ENCODE peak calls at places on chromosomes 3 and 15, in five cellular contexts. One of them, this sample, is unnamed.
A peak's percentile ranks its signal among the peaks of the same experiment; 100 is the strongest.

GRCh38 chr3:49554639-49555265 is 475 bp downstream of the BSN start:
- DNase-seq in A549: no peak
- DNase-seq in adrenal gland: peak; percentile 69
- DNase-seq in GM12878: no peak
- DNase-seq in breast epithelium: no peak
- DNase-seq in this sample: peak; percentile 64

GRCh38 chr3:74465652-74466415 is 148.6 kb downstream of the CNTN3 start:
- DNase-seq in GM12878: no peak
- DNase-seq in breast epithelium: no peak
- DNase-seq in A549: no peak
- DNase-seq in adrenal gland: no peak
- DNase-seq in this sample: no peak

GRCh38 chr15:62545392-62546227 is 380.5 kb upstream of the C2CD4B start:
- DNase-seq in GM12878: no peak
- DNase-seq in adrenal gland: no peak
- DNase-seq in breast epithelium: peak; percentile 58
- DNase-seq in A549: no peak
- DNase-seq in this sample: peak; percentile 79

GRCh38 chr15:68186671-68187397 is 18.3 kb downstream of the CALML4 start:
- DNase-seq in A549: no peak
- DNase-seq in GM12878: no peak
- DNase-seq in breast epithelium: no peak
- DNase-seq in adrenal gland: no peak
- DNase-seq in this sample: no peak

GRCh38 chr15:97200161-97200560 is 760.3 kb upstream of the ARRDC4 start:
- DNase-seq in GM12878: no peak
- DNase-seq in A549: no peak
- DNase-seq in breast epithelium: no peak
- DNase-seq in adrenal gland: no peak
- DNase-seq in this sample: no peak

GRCh38 chr3:167992384-167992783 is 103.3 kb downstream of the GOLIM4 start:
- DNase-seq in GM12878: no peak
- DNase-seq in adrenal gland: no peak
- DNase-seq in A549: no peak
- DNase-seq in breast epithelium: no peak
- DNase-seq in this sample: no peak

GRCh38 chr3:117788086-117788485 is 1078.5 kb downstream of the TUSC7 start:
- DNase-seq in A549: peak; percentile 3
- DNase-seq in adrenal gland: peak; percentile 66
- DNase-seq in GM12878: no peak
- DNase-seq in breast epithelium: no peak
- DNase-seq in this sample: no peak

GRCh38 chr3:132545471-132545870 is 51.6 kb upstream of the ACKR4 start:
- DNase-seq in A549: no peak
- DNase-seq in GM12878: no peak
- DNase-seq in breast epithelium: no peak
- DNase-seq in adrenal gland: no peak
- DNase-seq in this sample: no peak

GRCh38 chr15:92244703-92245102 is 149.0 kb upstream of the ST8SIA2 start:
- DNase-seq in breast epithelium: no peak
- DNase-seq in A549: no peak
- DNase-seq in adrenal gland: no peak
- DNase-seq in GM12878: no peak
- DNase-seq in this sample: no peak

GRCh38 chr15:69586721-69587120 is 134.1 kb downstream of the RPLP1 start:
- DNase-seq in A549: no peak
- DNase-seq in adrenal gland: no peak
- DNase-seq in GM12878: no peak
- DNase-seq in breast epithelium: no peak
- DNase-seq in this sample: no peak

GRCh38 chr3:83063457-83063856 is 1302.0 kb upstream of the GBE1 start:
- DNase-seq in adrenal gland: no peak
- DNase-seq in GM12878: no peak
- DNase-seq in A549: no peak
- DNase-seq in breast epithelium: no peak
- DNase-seq in this sample: no peak

GRCh38 chr3:157429703-157430102 is 6.9 kb upstream of the PTX3 start:
- DNase-seq in GM12878: no peak
- DNase-seq in breast epithelium: no peak
- DNase-seq in A549: no peak
- DNase-seq in adrenal gland: no peak
- DNase-seq in this sample: no peak

GRCh38 chr15:40045572-40046217 is 6.7 kb upstream of the SRP14 start:
- DNase-seq in GM12878: no peak
- DNase-seq in adrenal gland: no peak
- DNase-seq in A549: no peak
- DNase-seq in breast epithelium: no peak
- DNase-seq in this sample: no peak

GRCh38 chr3:136276049-136276755 is 26.1 kb downstream of the PCCB start:
- DNase-seq in adrenal gland: no peak
- DNase-seq in A549: no peak
- DNase-seq in GM12878: no peak
- DNase-seq in breast epithelium: no peak
- DNase-seq in this sample: no peak

GRCh38 chr3:37202035-37202434 is 27.7 kb upstream of the LRRFIP2 start:
- DNase-seq in adrenal gland: no peak
- DNase-seq in GM12878: no peak
- DNase-seq in breast epithelium: no peak
- DNase-seq in A549: no peak
- DNase-seq in this sample: no peak

GRCh38 chr15:97868964-97869363 is 91.5 kb upstream of the ARRDC4 start:
- DNase-seq in adrenal gland: no peak
- DNase-seq in breast epithelium: no peak
- DNase-seq in GM12878: no peak
- DNase-seq in A549: no peak
- DNase-seq in this sample: no peak

GRCh38 chr3:26631385-26631738 is 8.8 kb downstream of the LRRC3B start:
- DNase-seq in breast epithelium: no peak
- DNase-seq in GM12878: no peak
- DNase-seq in A549: no peak
- DNase-seq in adrenal gland: no peak
- DNase-seq in this sample: no peak

GRCh38 chr3:171282041-171282440 is 178.2 kb downstream of the TNIK start:
- DNase-seq in A549: no peak
- DNase-seq in adrenal gland: peak; percentile 51
- DNase-seq in breast epithelium: no peak
- DNase-seq in GM12878: no peak
- DNase-seq in this sample: no peak

GRCh38 chr3:177536873-177537272 is 339.6 kb upstream of the TBL1XR1 start:
- DNase-seq in adrenal gland: no peak
- DNase-seq in GM12878: no peak
- DNase-seq in A549: no peak
- DNase-seq in breast epithelium: no peak
- DNase-seq in this sample: no peak

GRCh38 chr15:57647791-57648130 is 56.1 kb downstream of the MYZAP start:
- DNase-seq in A549: no peak
- DNase-seq in breast epithelium: no peak
- DNase-seq in adrenal gland: peak; percentile 43
- DNase-seq in GM12878: no peak
- DNase-seq in this sample: no peak

GRCh38 chr3:189392969-189393368 is 221.2 kb downstream of the TPRG1 start:
- DNase-seq in breast epithelium: no peak
- DNase-seq in GM12878: no peak
- DNase-seq in A549: peak; percentile 94
- DNase-seq in adrenal gland: no peak
- DNase-seq in this sample: peak; percentile 62

GRCh38 chr3:136186850-136187249 is 9.3 kb downstream of the MSL2 start:
- DNase-seq in GM12878: no peak
- DNase-seq in adrenal gland: no peak
- DNase-seq in breast epithelium: no peak
- DNase-seq in A549: no peak
- DNase-seq in this sample: no peak

GRCh38 chr3:20682573-20682972 is 496.6 kb upstream of the SGO1 start:
- DNase-seq in breast epithelium: no peak
- DNase-seq in adrenal gland: no peak
- DNase-seq in GM12878: no peak
- DNase-seq in A549: no peak
- DNase-seq in this sample: no peak

GRCh38 chr15:88089019-88089603 is 167.4 kb downstream of the NTRK3 start:
- DNase-seq in adrenal gland: no peak
- DNase-seq in GM12878: no peak
- DNase-seq in A549: no peak
- DNase-seq in breast epithelium: no peak
- DNase-seq in this sample: no peak

GRCh38 chr15:49985463-49985862 is 133.6 kb downstream of the ATP8B4 start:
- DNase-seq in GM12878: no peak
- DNase-seq in breast epithelium: no peak
- DNase-seq in adrenal gland: no peak
- DNase-seq in A549: no peak
- DNase-seq in this sample: no peak

GRCh38 chr15:29885183-29885582 is 62.9 kb upstream of the TJP1 start:
- DNase-seq in breast epithelium: no peak
- DNase-seq in GM12878: no peak
- DNase-seq in adrenal gland: no peak
- DNase-seq in A549: no peak
- DNase-seq in this sample: no peak

GRCh38 chr3:44555753-44556152 is 760 bp downstream of the ZKSCAN7 start:
- DNase-seq in GM12878: no peak
- DNase-seq in A549: no peak
- DNase-seq in breast epithelium: no peak
- DNase-seq in adrenal gland: no peak
- DNase-seq in this sample: no peak

GRCh38 chr3:69352305-69353087 is 33.4 kb downstream of the FRMD4B start:
- DNase-seq in GM12878: no peak
- DNase-seq in breast epithelium: no peak
- DNase-seq in adrenal gland: no peak
- DNase-seq in A549: no peak
- DNase-seq in this sample: no peak

GRCh38 chr3:69357196-69357595 is 28.7 kb downstream of the FRMD4B start:
- DNase-seq in GM12878: no peak
- DNase-seq in adrenal gland: no peak
- DNase-seq in A549: no peak
- DNase-seq in breast epithelium: no peak
- DNase-seq in this sample: no peak

GRCh38 chr3:69353088-69353478 is 32.8 kb downstream of the FRMD4B start:
- DNase-seq in breast epithelium: no peak
- DNase-seq in A549: no peak
- DNase-seq in GM12878: no peak
- DNase-seq in adrenal gland: no peak
- DNase-seq in this sample: no peak

GRCh38 chr3:69354948-69355347 is 30.9 kb downstream of the FRMD4B start:
- DNase-seq in GM12878: no peak
- DNase-seq in breast epithelium: no peak
- DNase-seq in adrenal gland: no peak
- DNase-seq in A549: no peak
- DNase-seq in this sample: no peak

DNA sequence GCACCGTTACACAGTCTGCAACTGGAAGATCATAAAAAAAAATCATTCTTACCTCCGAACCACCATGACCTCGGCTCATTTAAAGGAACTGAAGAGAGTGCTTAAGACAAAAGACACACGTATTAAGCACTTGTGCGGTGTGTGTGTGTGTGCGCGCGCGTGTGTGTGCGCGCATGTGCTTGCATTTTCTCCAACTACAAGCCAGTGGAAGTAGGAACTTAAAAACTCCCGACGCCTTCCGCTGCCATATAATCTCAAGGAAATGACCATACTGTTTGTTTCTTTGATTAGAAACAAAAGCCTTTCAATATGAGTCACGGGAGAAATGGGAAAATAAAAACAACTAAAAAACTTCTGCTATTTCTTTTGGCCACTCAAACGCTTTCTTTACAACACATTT is 32.4 kb downstream of the FRMD4B start:
- DNase-seq in GM12878: no peak
- DNase-seq in A549: no peak
- DNase-seq in adrenal gland: no peak
- DNase-seq in breast epithelium: no peak
- DNase-seq in this sample: no peak
- TF ChIP-seq POLR2A in GM12878: no peak
- TF ChIP-seq POLR2A in A549: no peak
- TF ChIP-seq POLR2A in adrenal gland: peak; percentile 8
- TF ChIP-seq POLR2A in breast epithelium: no peak
- TF ChIP-seq POLR2A in this sample: no peak

DNA sequence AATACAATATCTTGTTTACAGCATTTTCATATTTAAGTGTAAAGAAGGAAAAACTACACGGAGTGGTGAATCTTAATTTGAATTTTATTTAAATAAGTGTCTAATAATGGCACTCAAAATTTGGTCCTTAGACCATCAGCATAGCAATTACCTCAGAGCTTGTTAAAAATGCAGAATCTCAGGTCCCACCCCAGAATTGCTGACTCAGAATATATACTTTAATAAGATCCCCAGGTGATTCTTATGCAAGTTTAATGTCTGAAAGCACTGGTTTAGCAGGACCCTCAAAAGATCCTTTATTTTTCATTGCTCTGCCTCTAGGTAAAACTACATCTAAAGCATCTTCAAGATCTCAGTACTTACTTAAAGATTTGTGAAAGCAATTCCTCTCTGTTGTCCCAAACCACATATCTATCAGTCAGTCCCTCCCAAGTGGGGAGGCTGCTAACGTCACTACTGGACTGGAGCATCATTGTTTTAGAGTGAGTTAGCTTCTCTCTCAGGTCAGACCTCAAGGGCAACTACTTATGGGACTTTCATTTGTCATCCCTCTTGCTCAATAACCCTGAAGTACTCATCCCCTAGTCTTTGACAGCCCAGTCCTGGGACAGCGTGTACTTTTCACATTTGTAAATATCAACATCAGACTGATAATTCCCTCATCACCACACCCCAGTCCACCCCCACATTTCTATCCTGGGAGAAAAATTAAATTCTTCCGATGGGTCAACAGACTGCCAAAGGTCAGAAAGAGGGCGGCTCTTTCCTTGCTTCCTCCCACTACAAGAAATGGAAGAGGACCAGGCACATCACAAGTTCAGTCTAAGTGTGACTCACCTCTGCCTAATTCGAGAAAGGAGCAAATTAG is 76.7 kb downstream of the CBLB start:
- DNase-seq in breast epithelium: no peak
- DNase-seq in A549: peak; percentile 90
- DNase-seq in adrenal gland: peak; percentile 66
- DNase-seq in GM12878: no peak
- DNase-seq in this sample: peak; percentile 89
- H3K4me1 ChIP-seq in breast epithelium: no peaks in the 10 kb centered on the region
- H3K4me1 ChIP-seq in A549: peaks cover 38% of the 10 kb centered on the region
- H3K4me1 ChIP-seq in adrenal gland: peaks cover 4% of the 10 kb centered on the region
- H3K4me1 ChIP-seq in GM12878: no peaks in the 10 kb centered on the region
- H3K4me1 ChIP-seq in this sample: peaks cover 18% of the 10 kb centered on the region

DNA sequence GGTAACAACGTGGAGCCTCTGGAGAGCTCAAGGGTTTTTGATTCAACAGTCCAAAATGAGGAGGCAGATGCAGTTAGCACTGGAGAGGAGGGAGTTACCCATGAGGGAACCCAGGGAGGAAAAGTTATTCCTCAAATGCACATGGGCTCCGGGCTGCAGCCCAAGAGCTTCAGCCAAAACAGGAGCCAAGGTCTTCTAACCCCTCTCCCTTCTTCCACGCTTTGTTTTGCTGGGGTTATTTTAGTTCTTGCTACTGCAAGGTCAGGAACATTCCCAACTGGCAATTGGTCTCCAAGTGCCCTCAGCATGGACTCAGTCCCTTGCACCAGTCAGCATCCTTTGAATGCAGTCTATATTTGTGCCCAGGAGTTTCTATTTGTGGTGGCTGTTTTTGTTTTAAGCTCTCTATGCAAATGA is 90.0 kb downstream of the TGFBR2 start:
- DNase-seq in adrenal gland: peak; percentile 34
- DNase-seq in A549: no peak
- DNase-seq in breast epithelium: no peak
- DNase-seq in GM12878: no peak
- DNase-seq in this sample: no peak
- TF ChIP-seq POLR2A in adrenal gland: no peak
- TF ChIP-seq POLR2A in A549: no peak
- TF ChIP-seq POLR2A in breast epithelium: no peak
- TF ChIP-seq POLR2A in GM12878: no peak
- TF ChIP-seq POLR2A in this sample: no peak

GRCh38 chr15:99616129-99616528 is 50.3 kb downstream of the MEF2A start:
- DNase-seq in adrenal gland: no peak
- DNase-seq in A549: no peak
- DNase-seq in GM12878: no peak
- DNase-seq in breast epithelium: no peak
- DNase-seq in this sample: no peak
- H3K4me1 ChIP-seq in adrenal gland: peaks cover 15% of the 10 kb centered on the region
- H3K4me1 ChIP-seq in A549: peaks cover 29% of the 10 kb centered on the region
- H3K4me1 ChIP-seq in GM12878: peaks cover 20% of the 10 kb centered on the region
- H3K4me1 ChIP-seq in breast epithelium: no peaks in the 10 kb centered on the region
- H3K4me1 ChIP-seq in this sample: peaks cover 73% of the 10 kb centered on the region